ENCODE peak calls at places on chromosomes 13 and 19, in five cellular contexts. T is GM23248, I is PC-3, O is neural progenitor cell, A is HCT116. B is an unnamed sample.

GRCh38 chr13:114219406-114219805 is 15.3 kb upstream of the CDC16 start:
- DNase-seq in A (no peak), O (no peak), I (no peak), T (no peak), B (no peak)

GRCh38 chr13:28716511-28716910 is 2.3 kb downstream of the SLC46A3 start:
- DNase-seq in A (peak), I (peak), T (peak), O (no peak), B (no peak)

GRCh38 chr13:70708744-70709143 is 600.5 kb upstream of the KLHL1 start:
- DNase-seq in I (peak), T (no peak), O (no peak), A (no peak), B (no peak)

GRCh38 chr19:48635966-48636858 is 967 bp downstream of the DBP start:
- DNase-seq in T (peak), A (no peak), O (peak), I (no peak), B (no peak)

GRCh38 chr13:32278456-32278855 is 36.7 kb downstream of the ZAR1L start:
- DNase-seq in I (no peak), T (peak), O (no peak), A (no peak), B (no peak)

GRCh38 chr13:75486146-75486545 is 4.2 kb upstream of the TBC1D4 start:
- DNase-seq in O (peak), A (no peak), T (peak), I (no peak), B (no peak)

GRCh38 chr19:49442354-49442753 is 1.0 kb upstream of the SLC17A7 start:
- DNase-seq in I (peak), A (no peak), T (peak), O (peak), B (no peak)

GRCh38 chr13:50893211-50893852 is 16.3 kb upstream of the RNASEH2B start:
- DNase-seq in A (no peak), T (peak), O (no peak), I (no peak), B (peak)

GRCh38 chr19:19280561-19280960 is 7.5 kb upstream of the TM6SF2 start:
- DNase-seq in T (peak), I (no peak), O (no peak), A (no peak), B (no peak)

GRCh38 chr19:38693380-38694223 is 46.2 kb downstream of the ACTN4 start:
- DNase-seq in T (peak), A (peak), I (peak), O (peak), B (peak)

GRCh38 chr13:74246398-74246975 is 112.3 kb upstream of the KLF12 start:
- DNase-seq in O (no peak), T (peak), I (no peak), A (no peak), B (no peak)

GRCh38 chr13:36822786-36823185 is 3.8 kb downstream of the RFXAP start:
- DNase-seq in I (no peak), A (no peak), T (peak), O (no peak), B (no peak)

GRCh38 chr19:940591-941291 is 14.9 kb downstream of the ARID3A start:
- DNase-seq in A (no peak), T (no peak), I (peak), O (no peak), B (no peak)

GRCh38 chr13:51793570-51794273 is 10.2 kb downstream of the DHRS12 start:
- DNase-seq in I (peak), T (peak), A (peak), O (no peak), B (no peak)

GRCh38 chr19:7272856-7273578 is 21.2 kb downstream of the INSR start:
- DNase-seq in T (peak), I (no peak), O (no peak), A (no peak), B (no peak)

GRCh38 chr19:57099199-57099661 is 20.6 kb upstream of the USP29 start:
- DNase-seq in O (peak), T (peak), A (peak), I (peak), B (peak)

GRCh38 chr19:35061583-35062373 is 20.3 kb downstream of the HPN start:
- DNase-seq in A (no peak), O (no peak), I (peak), T (peak), B (no peak)

GRCh38 chr19:58038688-58039204 is 4.9 kb downstream of the ZSCAN1 start:
- DNase-seq in T (peak), A (no peak), O (peak), I (no peak), B (no peak)

GRCh38 chr13:22793598-22794134 is 387.1 kb upstream of the SGCG start:
- DNase-seq in I (no peak), A (peak), T (no peak), O (no peak), B (no peak)

GRCh38 chr19:31330761-31331160 is 18.5 kb downstream of the TSHZ3 start:
- DNase-seq in I (no peak), A (no peak), T (no peak), O (no peak), B (no peak)

GRCh38 chr13:23470706-23471610 is 37.5 kb upstream of the SACS start:
- DNase-seq in A (no peak), I (peak), O (peak), T (no peak), B (no peak)

GRCh38 chr19:18663940-18664530 is 19.4 kb upstream of the CRTC1 start:
- DNase-seq in T (no peak), A (no peak), I (no peak), O (no peak), B (no peak)

GRCh38 chr13:86932935-86933334 is 738.2 kb upstream of the SLITRK5 start:
- DNase-seq in I (no peak), O (peak), T (no peak), A (no peak), B (no peak)

GRCh38 chr13:53301449-53301848 is 272.8 kb downstream of the OLFM4 start:
- DNase-seq in T (no peak), A (no peak), O (no peak), I (no peak), B (no peak)

GRCh38 chr19:18479964-18480723 is 41.7 kb downstream of the ELL start:
- DNase-seq in T (peak), O (no peak), I (no peak), A (no peak), B (no peak)

GRCh38 chr19:7887408-7888144 is 734 bp upstream of the LRRC8E start:
- DNase-seq in I (no peak), O (no peak), A (no peak), T (no peak), B (no peak)

GRCh38 chr19:38849746-38850230 is at the start of gene HNRNPL:
- DNase-seq in O (no peak), A (no peak), I (no peak), T (no peak), B (no peak)

GRCh38 chr19:3721900-3722442 is 13.8 kb downstream of the TJP3 start:
- DNase-seq in I (no peak), T (no peak), A (no peak), O (no peak), B (no peak)
- TF ChIP-seq EZH2 in I (no peak), T (peak), A (no peak), O (no peak), B (no peak)

DNA sequence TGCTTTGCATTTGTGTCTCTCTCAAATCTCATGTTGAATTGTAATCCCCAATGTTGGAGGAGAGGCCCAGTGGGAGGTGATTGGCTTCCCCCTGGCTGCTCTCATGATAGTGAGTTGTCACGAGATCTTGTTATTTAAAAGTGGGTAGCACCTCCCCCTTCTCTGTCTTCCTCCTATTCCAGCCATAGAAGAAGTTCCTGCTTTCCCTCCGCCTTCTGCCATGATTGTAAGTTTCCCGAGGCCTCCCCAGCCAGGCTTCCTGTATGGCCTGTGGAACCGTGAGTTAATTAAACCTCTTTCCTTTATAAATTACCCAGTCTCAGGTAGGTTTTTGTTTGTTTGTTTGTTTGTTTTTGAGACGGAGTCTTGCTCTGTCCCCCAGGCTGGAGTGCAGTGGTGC is 3.8 kb downstream of the LILRA4 start:
- DNase-seq in O (no peak), T (no peak), A (no peak), I (no peak), B (no peak)
- H3K9ac ChIP-seq in O (no peak), T (no peak), A (no peak), I (no peak), B (no peak)

GRCh38 chr13:19183676-19184075 is 2.1 kb upstream of the TUBA3C start:
- DNase-seq in A (no peak), I (no peak), O (no peak), T (no peak), B (no peak)
- TF ChIP-seq EZH2phosphoT487 in A (no peak), I (no peak), O (no peak), T (no peak), B (no peak)

DNA sequence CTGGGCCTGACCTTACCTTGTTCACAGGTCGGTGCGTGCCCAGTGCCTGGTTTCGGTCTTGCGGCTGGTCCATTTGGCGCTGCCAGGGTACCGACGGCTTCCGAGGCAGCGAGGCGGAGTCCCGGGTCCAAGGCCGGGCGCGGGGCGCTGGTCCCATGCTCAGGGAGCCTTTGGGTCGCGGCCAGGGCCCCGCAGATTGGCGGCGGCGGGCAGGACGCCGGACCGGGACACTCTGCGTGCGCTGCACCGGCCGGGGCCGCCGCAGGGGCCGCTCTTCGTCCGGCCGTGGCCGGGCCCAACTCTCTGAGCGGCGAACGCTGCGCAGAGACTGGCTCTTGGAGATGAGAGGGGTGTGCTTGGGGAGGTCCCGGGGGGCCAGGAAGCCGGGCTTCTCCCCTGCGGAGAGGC is 3.3 kb upstream of the WIZ start:
- DNase-seq in O (peak), T (peak), I (no peak), A (no peak), B (no peak)
- TF ChIP-seq EZH2 in O (peak), T (no peak), I (no peak), A (no peak), B (no peak)

GRCh38 chr13:55572862-55573261 is 1567.9 kb upstream of the PRR20A start:
- DNase-seq in O (no peak), T (no peak), A (no peak), I (no peak), B (no peak)

GRCh38 chr13:55573565-55573964 is 1567.2 kb upstream of the PRR20A start:
- DNase-seq in T (no peak), O (no peak), I (no peak), A (no peak), B (no peak)

GRCh38 chr13:55576389-55576788 is 1564.3 kb upstream of the PRR20A start:
- DNase-seq in O (no peak), A (no peak), I (no peak), T (no peak), B (no peak)

GRCh38 chr13:55577082-55577846 is 1563.5 kb upstream of the PRR20A start:
- DNase-seq in T (no peak), I (no peak), O (peak), A (no peak), B (no peak)

DNA sequence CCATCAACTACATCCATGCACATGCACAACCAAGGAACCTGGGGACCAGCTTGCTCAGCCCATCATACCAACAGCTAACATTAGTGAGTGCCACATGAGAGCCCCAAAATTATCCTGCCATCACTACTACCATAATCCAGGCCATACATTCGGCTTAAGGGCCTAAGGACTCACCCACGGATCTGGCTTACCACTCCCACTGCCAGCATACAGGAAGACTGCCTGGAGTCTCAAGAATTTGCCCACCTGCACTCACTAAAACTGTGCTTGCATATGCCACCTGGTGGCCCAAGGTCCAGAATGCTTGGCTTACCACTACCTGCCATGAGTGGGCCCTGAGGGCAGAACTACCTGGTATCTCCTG is 1562.9 kb upstream of the PRR20A start:
- DNase-seq in O (no peak), T (no peak), I (no peak), A (no peak), B (no peak)
- H3K9ac ChIP-seq in O (no peak), T (no peak), I (no peak), A (no peak), B (no peak)

GRCh38 chr19:44643605-44644390 is at the start of gene PVR:
- DNase-seq in A (no peak), T (peak), O (peak), I (peak), B (peak)
- TF ChIP-seq EZH2phosphoT487 in A (no peak), T (no peak), O (no peak), I (no peak), B (no peak)

GRCh38 chr19:55443824-55444719 is 972 bp upstream of the SHISA7 start:
- DNase-seq in I (no peak), O (no peak), T (no peak), A (no peak), B (no peak)
- TF ChIP-seq EZH2 in I (no peak), O (peak), T (peak), A (no peak), B (no peak)

B was measured in MM.1S.